ENCODE peak calls at places on chromosome 22, in five cellular contexts. One of them, this sample, is unnamed.

GRCh38 chr22:43342347-43343261 is 568 bp downstream of the SCUBE1 start:
- DNase-seq in GM13977: peak
- DNase-seq in A549: no peak
- DNase-seq in AG09319: no peak
- DNase-seq in HCT116: no peak
- DNase-seq in this sample: no peak

GRCh38 chr22:19178065-19178658 is 374 bp downstream of the SLC25A1 start:
- DNase-seq in GM13977: peak
- DNase-seq in A549: peak
- DNase-seq in AG09319: no peak
- DNase-seq in HCT116: no peak
- DNase-seq in this sample: peak

GRCh38 chr22:48376428-48376827 is 1451.2 kb downstream of the BRD1 start:
- DNase-seq in GM13977: no peak
- DNase-seq in A549: no peak
- DNase-seq in AG09319: no peak
- DNase-seq in HCT116: no peak
- DNase-seq in this sample: no peak

GRCh38 chr22:23409976-23410375 is 170.1 kb downstream of the IGLL1 start:
- DNase-seq in GM13977: no peak
- DNase-seq in A549: no peak
- DNase-seq in AG09319: no peak
- DNase-seq in HCT116: no peak
- DNase-seq in this sample: no peak

GRCh38 chr22:17514092-17514491 is 49.2 kb upstream of the SLC25A18 start:
- DNase-seq in GM13977: no peak
- DNase-seq in A549: no peak
- DNase-seq in AG09319: no peak
- DNase-seq in HCT116: no peak
- DNase-seq in this sample: no peak

GRCh38 chr22:31046591-31047226 is 34.4 kb upstream of the SMTN start:
- DNase-seq in GM13977: no peak
- DNase-seq in A549: no peak
- DNase-seq in AG09319: no peak
- DNase-seq in HCT116: no peak
- DNase-seq in this sample: no peak

GRCh38 chr22:35480143-35480542 is 60.5 kb upstream of the RASD2 start:
- DNase-seq in GM13977: no peak
- DNase-seq in A549: no peak
- DNase-seq in AG09319: no peak
- DNase-seq in HCT116: no peak
- DNase-seq in this sample: no peak

GRCh38 chr22:19005905-19006304 is 69.8 kb upstream of the PRODH start:
- DNase-seq in GM13977: no peak
- DNase-seq in A549: no peak
- DNase-seq in AG09319: no peak
- DNase-seq in HCT116: no peak
- DNase-seq in this sample: no peak

GRCh38 chr22:43796567-43796966 is 15.5 kb downstream of the EFCAB6 start:
- DNase-seq in GM13977: no peak
- DNase-seq in A549: no peak
- DNase-seq in AG09319: peak
- DNase-seq in HCT116: peak
- DNase-seq in this sample: no peak

GRCh38 chr22:31625661-31626426 is 36.2 kb downstream of the PISD start:
- DNase-seq in GM13977: no peak
- DNase-seq in A549: no peak
- DNase-seq in AG09319: no peak
- DNase-seq in HCT116: no peak
- DNase-seq in this sample: no peak

GRCh38 chr22:38317237-38317994 is at the start of gene CSNK1E:
- DNase-seq in GM13977: peak
- DNase-seq in A549: peak
- DNase-seq in AG09319: no peak
- DNase-seq in HCT116: no peak
- DNase-seq in this sample: peak

GRCh38 chr22:48740086-48740730 is 1087.5 kb downstream of the BRD1 start:
- DNase-seq in GM13977: no peak
- DNase-seq in A549: no peak
- DNase-seq in AG09319: no peak
- DNase-seq in HCT116: no peak
- DNase-seq in this sample: no peak

GRCh38 chr22:22752556-22753477 is 108.4 kb downstream of the GGTLC2 start:
- DNase-seq in GM13977: no peak
- DNase-seq in A549: no peak
- DNase-seq in AG09319: peak
- DNase-seq in HCT116: no peak
- DNase-seq in this sample: no peak

GRCh38 chr22:45612451-45612901 is 59.2 kb upstream of the ATXN10 start:
- DNase-seq in GM13977: no peak
- DNase-seq in A549: no peak
- DNase-seq in AG09319: peak
- DNase-seq in HCT116: no peak
- DNase-seq in this sample: no peak

GRCh38 chr22:49103314-49104052 is 724.2 kb downstream of the BRD1 start:
- DNase-seq in GM13977: no peak
- DNase-seq in A549: no peak
- DNase-seq in AG09319: no peak
- DNase-seq in HCT116: no peak
- DNase-seq in this sample: no peak

GRCh38 chr22:47043835-47044721 is 281.6 kb downstream of the TBC1D22A start:
- DNase-seq in GM13977: no peak
- DNase-seq in A549: no peak
- DNase-seq in AG09319: no peak
- DNase-seq in HCT116: no peak
- DNase-seq in this sample: no peak

GRCh38 chr22:50583294-50583865 is 731 bp upstream of the CHKB start:
- DNase-seq in GM13977: peak
- DNase-seq in A549: no peak
- DNase-seq in AG09319: no peak
- DNase-seq in HCT116: no peak
- DNase-seq in this sample: no peak
- TF ChIP-seq CTCF in GM13977: no peak
- TF ChIP-seq CTCF in A549: no peak
- TF ChIP-seq CTCF in AG09319: no peak
- TF ChIP-seq CTCF in HCT116: no peak
- TF ChIP-seq CTCF in this sample: no peak

GRCh38 chr22:25050566-25050965 is 98.0 kb downstream of the KIAA1671 start:
- DNase-seq in GM13977: no peak
- DNase-seq in A549: no peak
- DNase-seq in AG09319: no peak
- DNase-seq in HCT116: no peak
- DNase-seq in this sample: no peak

GRCh38 chr22:25049770-25050169 is 97.3 kb downstream of the KIAA1671 start:
- DNase-seq in GM13977: no peak
- DNase-seq in A549: no peak
- DNase-seq in AG09319: no peak
- DNase-seq in HCT116: no peak
- DNase-seq in this sample: no peak

GRCh38 chr22:25051983-25052710 is 99.6 kb downstream of the KIAA1671 start:
- DNase-seq in GM13977: no peak
- DNase-seq in A549: no peak
- DNase-seq in AG09319: no peak
- DNase-seq in HCT116: no peak
- DNase-seq in this sample: no peak

GRCh38 chr22:25048659-25049657 is 96.4 kb downstream of the KIAA1671 start:
- DNase-seq in GM13977: peak
- DNase-seq in A549: peak
- DNase-seq in AG09319: peak
- DNase-seq in HCT116: peak
- DNase-seq in this sample: peak

DNA sequence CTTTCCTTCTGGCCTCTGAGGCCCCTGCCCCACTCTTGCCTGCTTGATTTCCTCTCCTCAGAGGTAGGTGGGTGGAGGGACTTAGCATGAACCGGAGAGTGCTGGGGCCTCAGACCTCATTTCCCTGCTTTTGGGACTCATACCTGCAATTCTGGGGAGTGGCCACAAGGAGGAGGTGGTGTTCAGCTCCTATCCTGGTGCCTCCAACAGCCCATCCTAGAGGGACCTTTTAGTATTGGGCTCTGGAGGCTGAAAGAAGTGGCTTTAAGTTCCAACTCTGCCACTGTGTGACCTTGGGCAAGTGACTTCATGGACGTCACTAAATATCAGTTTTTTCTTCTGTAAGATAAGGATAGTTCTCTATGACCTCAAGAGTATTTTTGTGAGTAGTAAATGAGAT is 98.6 kb downstream of the KIAA1671 start:
- DNase-seq in GM13977: no peak
- DNase-seq in A549: no peak
- DNase-seq in AG09319: no peak
- DNase-seq in HCT116: peak
- DNase-seq in this sample: no peak
- TF ChIP-seq CTCF in GM13977: peak
- TF ChIP-seq CTCF in A549: no peak
- TF ChIP-seq CTCF in AG09319: no peak
- TF ChIP-seq CTCF in HCT116: peak
- TF ChIP-seq CTCF in this sample: peak

GRCh38 chr22:39430576-39431150 is 26.1 kb upstream of the MGAT3 start:
- DNase-seq in GM13977: no peak
- DNase-seq in A549: no peak
- DNase-seq in AG09319: no peak
- DNase-seq in HCT116: no peak
- DNase-seq in this sample: no peak

GRCh38 chr22:39427751-39428596 is 28.4 kb downstream of the TAB1 start:
- DNase-seq in GM13977: no peak
- DNase-seq in A549: no peak
- DNase-seq in AG09319: no peak
- DNase-seq in HCT116: no peak
- DNase-seq in this sample: no peak

GRCh38 chr22:39429186-39429585 is 27.6 kb upstream of the MGAT3 start:
- DNase-seq in GM13977: no peak
- DNase-seq in A549: no peak
- DNase-seq in AG09319: no peak
- DNase-seq in HCT116: no peak
- DNase-seq in this sample: no peak

GRCh38 chr22:39429916-39430575 is 26.8 kb upstream of the MGAT3 start:
- DNase-seq in GM13977: no peak
- DNase-seq in A549: no peak
- DNase-seq in AG09319: no peak
- DNase-seq in HCT116: no peak
- DNase-seq in this sample: no peak

GRCh38 chr22:39428597-39429071 is 28.2 kb upstream of the MGAT3 start:
- DNase-seq in GM13977: no peak
- DNase-seq in A549: no peak
- DNase-seq in AG09319: no peak
- DNase-seq in HCT116: no peak
- DNase-seq in this sample: no peak
- TF ChIP-seq CTCF in GM13977: no peak
- TF ChIP-seq CTCF in A549: no peak
- TF ChIP-seq CTCF in AG09319: no peak
- TF ChIP-seq CTCF in HCT116: no peak
- TF ChIP-seq CTCF in this sample: no peak

GRCh38 chr22:21650280-21650679 is 8.2 kb downstream of the SDF2L1 start:
- DNase-seq in GM13977: no peak
- DNase-seq in A549: no peak
- DNase-seq in AG09319: no peak
- DNase-seq in HCT116: no peak
- DNase-seq in this sample: no peak

GRCh38 chr22:21651521-21652009 is 9.5 kb downstream of the SDF2L1 start:
- DNase-seq in GM13977: peak
- DNase-seq in A549: no peak
- DNase-seq in AG09319: no peak
- DNase-seq in HCT116: no peak
- DNase-seq in this sample: no peak

GRCh38 chr22:21650823-21651520 is 8.9 kb downstream of the SDF2L1 start:
- DNase-seq in GM13977: no peak
- DNase-seq in A549: no peak
- DNase-seq in AG09319: no peak
- DNase-seq in HCT116: no peak
- DNase-seq in this sample: no peak

GRCh38 chr22:21652010-21652546 is 10.0 kb downstream of the SDF2L1 start:
- DNase-seq in GM13977: peak
- DNase-seq in A549: peak
- DNase-seq in AG09319: peak
- DNase-seq in HCT116: peak
- DNase-seq in this sample: peak

GRCh38 chr22:21652547-21653545 is 10.7 kb downstream of the SDF2L1 start:
- DNase-seq in GM13977: no peak
- DNase-seq in A549: no peak
- DNase-seq in AG09319: no peak
- DNase-seq in HCT116: no peak
- DNase-seq in this sample: no peak
- TF ChIP-seq CTCF in GM13977: no peak
- TF ChIP-seq CTCF in A549: no peak
- TF ChIP-seq CTCF in AG09319: no peak
- TF ChIP-seq CTCF in HCT116: no peak
- TF ChIP-seq CTCF in this sample: no peak

DNA sequence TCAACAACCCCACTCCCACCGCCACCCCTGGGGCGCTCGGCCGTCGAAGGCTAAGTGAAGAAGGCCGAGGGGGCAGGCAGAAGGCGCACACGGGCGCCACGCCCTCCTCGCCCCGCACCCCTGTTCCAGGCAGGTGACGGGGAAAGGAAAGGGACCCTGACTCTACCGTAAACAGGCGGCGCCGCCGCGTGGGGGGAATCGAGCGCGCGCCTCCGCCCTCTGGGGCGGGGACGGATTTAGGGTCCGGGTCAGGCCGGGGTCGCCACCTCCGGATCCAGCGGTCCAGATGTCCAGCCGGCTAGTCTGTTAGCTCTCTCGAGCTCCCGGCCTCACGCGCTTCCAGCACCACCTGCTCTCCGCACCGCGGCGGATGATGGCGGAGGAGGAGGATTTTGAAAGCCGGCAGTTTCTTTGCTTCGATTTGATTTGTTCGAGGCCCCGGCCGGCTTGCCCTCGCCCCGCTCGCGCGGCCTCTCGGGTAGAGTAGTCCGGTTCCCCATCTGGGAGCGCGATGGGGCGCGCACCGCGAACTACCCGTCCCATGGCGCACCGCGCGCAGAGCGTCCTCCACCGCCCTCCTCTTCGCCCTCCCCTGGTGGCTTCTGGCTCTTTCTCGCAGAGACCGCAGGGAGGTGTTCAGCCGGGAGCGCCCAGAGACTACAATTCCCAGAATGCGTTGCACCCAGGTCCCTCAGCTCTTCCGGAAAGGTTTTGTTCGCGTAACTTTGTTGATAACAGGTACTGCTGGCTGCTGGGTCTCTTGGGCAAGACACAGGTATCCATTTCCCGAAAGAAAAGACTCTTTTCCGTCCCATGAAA is at the start of gene RANGAP1:
- DNase-seq in GM13977: peak
- DNase-seq in A549: peak
- DNase-seq in AG09319: peak
- DNase-seq in HCT116: peak
- DNase-seq in this sample: peak
- TF ChIP-seq CTCF in GM13977: peak
- TF ChIP-seq CTCF in A549: no peak
- TF ChIP-seq CTCF in AG09319: peak
- TF ChIP-seq CTCF in HCT116: no peak
- TF ChIP-seq CTCF in this sample: no peak

This sample was measured in Calu3.